ENCODE peak calls at places on chromosome 12, in seven cellular contexts. H is GM12891, Q is SK-N-SH, S is H1, E is K562, Y is HepG2, L is GM12878. U is an unnamed sample.

GRCh38 chr12:105239304-105239703 is 3.3 kb upstream of the APPL2 start:
- DNase-seq in S (no peak), E (no peak), H (no peak), Y (peak; percentile 48), L (no peak), Q (no peak), U (no peak)

GRCh38 chr12:119988440-119988787 is 622 bp upstream of the BICDL1 start:
- DNase-seq in H (no peak), S (no peak), E (no peak), L (no peak), Q (peak; percentile 69), Y (no peak), U (no peak)

GRCh38 chr12:132429932-132430643 is 59.9 kb upstream of the FBRSL1 start:
- DNase-seq in Q (no peak), Y (no peak), H (peak; percentile 78), L (no peak), S (peak; percentile 61), E (peak; percentile 80), U (peak; percentile 70)

GRCh38 chr12:75878382-75878720 is 153.2 kb downstream of the PHLDA1 start:
- DNase-seq in H (no peak), Y (no peak), S (no peak), Q (no peak), E (no peak), L (no peak), U (no peak)

GRCh38 chr12:128795530-128796361 is 28.0 kb downstream of the SLC15A4 start:
- DNase-seq in L (no peak), Y (no peak), Q (no peak), S (no peak), E (no peak), H (no peak), U (no peak)

GRCh38 chr12:33825986-33826602 is 196.2 kb upstream of the ALG10 start:
- DNase-seq in S (no peak), L (no peak), E (no peak), H (no peak), Q (no peak), Y (no peak), U (no peak)

GRCh38 chr12:56152132-56152755 is at the start of gene MYL6B:
- DNase-seq in H (peak; percentile 89), S (peak; percentile 91), Q (peak; percentile 93), Y (peak; percentile 83), L (peak; percentile 66), E (peak; percentile 85), U (peak; percentile 93)

GRCh38 chr12:42774238-42774637 is 184.7 kb upstream of the PRICKLE1 start:
- DNase-seq in Q (no peak), Y (no peak), H (no peak), E (no peak), L (no peak), S (no peak), U (no peak)

GRCh38 chr12:23564454-23564853 is 385.0 kb downstream of the SOX5 start:
- DNase-seq in S (no peak), E (no peak), L (no peak), Q (no peak), Y (no peak), H (no peak), U (no peak)

GRCh38 chr12:33476058-33476457 is 36.4 kb upstream of the SYT10 start:
- DNase-seq in Y (no peak), L (no peak), S (no peak), H (no peak), E (no peak), Q (no peak), U (no peak)

GRCh38 chr12:108733132-108733531 is 1.8 kb upstream of the CORO1C start:
- DNase-seq in E (no peak), Q (no peak), S (no peak), Y (no peak), H (no peak), L (no peak), U (no peak)

GRCh38 chr12:124518051-124518932 is 49.1 kb downstream of the NCOR2 start:
- DNase-seq in Q (peak; percentile 90), Y (peak; percentile 93), L (no peak), S (no peak), H (no peak), E (no peak), U (no peak)

GRCh38 chr12:49920241-49920914 is 16.7 kb upstream of the FAIM2 start:
- DNase-seq in S (no peak), Y (peak; percentile 33), L (no peak), H (no peak), Q (no peak), E (no peak), U (no peak)

GRCh38 chr12:25372002-25372401 is 121.3 kb upstream of the KRAS start:
- DNase-seq in Y (no peak), H (no peak), E (no peak), Q (no peak), L (no peak), S (no peak), U (no peak)

DNA sequence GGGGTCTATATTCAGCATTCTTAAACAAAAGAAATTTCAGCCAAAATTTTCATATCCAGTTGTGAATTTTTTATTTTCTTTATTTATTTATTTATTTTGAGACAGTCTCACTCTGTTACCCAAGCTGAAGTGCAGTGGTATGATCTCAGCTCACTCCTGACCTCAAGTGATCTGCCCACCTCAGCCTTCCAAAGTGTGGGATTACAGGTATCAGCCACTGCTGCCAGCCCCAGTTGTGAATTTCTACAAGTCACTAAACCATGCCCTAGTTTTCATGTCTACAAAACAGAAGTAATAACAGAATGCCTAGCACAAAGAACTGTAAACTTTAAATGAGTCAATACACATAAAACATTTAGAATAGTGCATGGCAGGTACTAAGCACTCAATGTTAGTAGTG is 254.2 kb downstream of the C12orf50 start:
- DNase-seq in H (no peak), L (no peak), Q (no peak), Y (no peak), E (no peak), S (no peak), U (no peak)
- TF ChIP-seq TAF1 in H (no peak), L (no peak), Q (no peak), Y (no peak), E (no peak), S (no peak), U (no peak)

GRCh38 chr12:4289334-4289878 is 15.8 kb downstream of the CCND2 start:
- DNase-seq in S (no peak), L (no peak), E (no peak), H (no peak), Q (no peak), Y (no peak), U (no peak)

GRCh38 chr12:4286771-4287317 is 13.3 kb downstream of the CCND2 start:
- DNase-seq in S (no peak), H (no peak), Y (no peak), Q (no peak), L (no peak), E (no peak), U (no peak)

GRCh38 chr12:4286228-4286627 is 12.7 kb downstream of the CCND2 start:
- DNase-seq in L (no peak), S (no peak), Y (no peak), H (no peak), E (no peak), Q (no peak), U (no peak)

GRCh38 chr12:4288296-4289019 is 14.9 kb downstream of the CCND2 start:
- DNase-seq in L (no peak), H (no peak), E (no peak), S (no peak), Q (no peak), Y (no peak), U (no peak)

DNA sequence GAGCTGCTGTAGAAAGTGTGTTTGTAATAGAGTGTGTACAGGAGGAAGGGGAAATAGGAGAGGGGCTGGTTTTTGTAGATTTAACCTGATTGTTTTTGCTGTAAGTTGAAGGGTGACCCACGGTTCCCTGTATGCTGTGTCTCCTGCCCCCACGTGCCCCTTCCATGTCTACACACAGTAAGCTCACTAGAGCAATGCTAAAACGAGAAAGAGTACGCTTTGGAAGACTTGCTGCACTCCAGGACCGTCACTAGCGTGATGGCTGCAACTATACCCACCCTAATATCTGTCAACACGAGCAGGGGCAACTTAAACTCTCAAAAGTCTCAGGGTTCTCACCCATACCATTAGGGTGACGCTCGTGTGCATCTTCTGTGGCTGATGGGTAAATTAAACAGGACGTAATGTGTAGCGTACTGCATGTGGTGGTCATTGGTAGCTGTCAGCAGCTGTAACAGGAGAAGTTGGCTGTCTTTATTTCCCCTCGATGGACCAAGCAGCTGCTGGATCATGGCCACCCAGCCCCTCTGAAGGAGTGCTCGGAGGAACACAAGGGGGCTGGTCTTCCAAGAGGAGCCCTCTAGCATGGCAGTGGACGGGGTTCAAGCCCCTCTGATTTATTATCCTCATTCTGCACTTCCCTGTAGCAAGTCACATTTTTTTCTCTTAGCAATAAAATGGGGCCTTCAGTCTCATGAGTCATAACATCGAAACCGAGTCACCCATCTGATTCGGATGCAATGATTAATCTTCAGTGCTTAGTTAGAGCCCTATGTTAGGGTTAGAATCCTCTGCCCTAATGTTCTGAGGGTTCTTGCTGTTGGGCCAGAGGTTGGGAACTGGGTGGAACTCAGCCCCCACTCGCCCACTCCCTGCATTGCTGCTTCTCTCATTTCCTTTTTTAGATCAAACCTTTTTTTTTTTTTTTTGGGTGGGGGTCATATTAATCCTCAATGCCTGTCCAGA is 14.0 kb downstream of the CCND2 start:
- DNase-seq in L (no peak), S (no peak), Y (no peak), H (no peak), E (no peak), Q (no peak), U (no peak)
- TF ChIP-seq POLR2AphosphoS5 in L (peak; percentile 63), S (peak; percentile 17), Y (no peak), H (no peak), E (no peak), Q (no peak), U (no peak)

DNA sequence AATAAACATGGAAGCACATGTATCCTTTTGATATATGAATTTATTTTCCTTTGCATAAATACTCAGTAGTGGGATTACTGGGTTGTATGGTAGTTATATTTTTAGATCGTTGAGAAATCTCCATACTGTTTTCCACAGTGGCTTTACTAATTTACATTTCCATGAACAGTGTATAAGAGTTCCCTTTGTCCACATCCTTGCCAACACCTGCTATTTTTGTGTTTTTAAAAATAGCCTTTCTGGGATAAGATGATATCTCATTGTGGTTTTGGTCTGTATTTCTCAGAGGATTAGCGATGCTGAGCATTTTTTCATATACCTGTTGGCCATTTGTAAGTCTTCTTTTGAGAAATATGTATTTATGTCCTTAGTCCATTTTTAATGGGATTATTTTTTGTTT is 329.2 kb upstream of the KITLG start:
- DNase-seq in E (no peak), Y (no peak), S (no peak), Q (no peak), H (no peak), L (no peak), U (no peak)
- TF ChIP-seq TAF1 in E (no peak), Y (no peak), S (no peak), Q (no peak), H (no peak), L (no peak), U (no peak)

GRCh38 chr12:7160183-7160582 is 29.3 kb upstream of the PEX5 start:
- DNase-seq in E (no peak), L (no peak), H (no peak), Q (no peak), Y (no peak), S (no peak), U (no peak)

GRCh38 chr12:7157391-7157790 is 27.2 kb downstream of the CLSTN3 start:
- DNase-seq in S (no peak), Q (no peak), Y (no peak), H (no peak), E (no peak), L (no peak), U (no peak)

GRCh38 chr12:7161327-7161726 is 28.2 kb upstream of the PEX5 start:
- DNase-seq in Y (no peak), S (no peak), Q (no peak), E (no peak), L (no peak), H (no peak), U (no peak)

GRCh38 chr12:7156259-7157197 is 26.4 kb downstream of the CLSTN3 start:
- DNase-seq in S (no peak), Q (no peak), Y (no peak), E (no peak), H (no peak), L (no peak), U (no peak)

GRCh38 chr12:7158866-7159600 is 28.9 kb downstream of the CLSTN3 start:
- DNase-seq in S (no peak), L (no peak), E (no peak), Q (no peak), H (no peak), Y (no peak), U (no peak)
- TF ChIP-seq POLR2AphosphoS5 in S (no peak), L (no peak), E (no peak), Q (no peak), H (no peak), Y (no peak), U (no peak)